ENCODE peak calls at places on chromosomes 7 and 10, in ten cellular contexts. One of them, this sample, is unnamed. For H3K27me3, the result is how much of the 10 kb centered on the place peaks cover.

GRCh38 chr7:33794419-33794818 is 110.9 kb upstream of the BMPER start:
- DNase-seq in keratinocyte: no peak
- DNase-seq in ovary: no peak
- DNase-seq in SJSA1: no peak
- DNase-seq in CD4-positive, alpha-beta T cell: no peak
- DNase-seq in tibial artery: no peak
- DNase-seq in endodermal cell: no peak
- DNase-seq in SJCRH30: no peak
- DNase-seq in naive thymus-derived CD4-positive, alpha-beta T cell: no peak
- DNase-seq in CD8-positive, alpha-beta memory T cell: no peak
- DNase-seq in this sample: no peak

GRCh38 chr7:151897201-151897711 is 20.3 kb upstream of the PRKAG2 start:
- DNase-seq in keratinocyte: no peak
- DNase-seq in SJSA1: no peak
- DNase-seq in CD4-positive, alpha-beta T cell: no peak
- DNase-seq in naive thymus-derived CD4-positive, alpha-beta T cell: no peak
- DNase-seq in SJCRH30: peak
- DNase-seq in ovary: no peak
- DNase-seq in tibial artery: no peak
- DNase-seq in endodermal cell: peak
- DNase-seq in CD8-positive, alpha-beta memory T cell: no peak
- DNase-seq in this sample: no peak

GRCh38 chr7:36214608-36215016 is 61.6 kb downstream of the EEPD1 start:
- DNase-seq in naive thymus-derived CD4-positive, alpha-beta T cell: no peak
- DNase-seq in CD4-positive, alpha-beta T cell: no peak
- DNase-seq in keratinocyte: no peak
- DNase-seq in endodermal cell: peak
- DNase-seq in tibial artery: no peak
- DNase-seq in ovary: no peak
- DNase-seq in SJSA1: no peak
- DNase-seq in SJCRH30: no peak
- DNase-seq in CD8-positive, alpha-beta memory T cell: no peak
- DNase-seq in this sample: no peak

GRCh38 chr10:79507436-79508167 is 4.7 kb upstream of the EIF5AL1 start:
- DNase-seq in CD8-positive, alpha-beta memory T cell: no peak
- DNase-seq in SJCRH30: peak
- DNase-seq in ovary: no peak
- DNase-seq in naive thymus-derived CD4-positive, alpha-beta T cell: no peak
- DNase-seq in keratinocyte: no peak
- DNase-seq in CD4-positive, alpha-beta T cell: no peak
- DNase-seq in SJSA1: no peak
- DNase-seq in endodermal cell: no peak
- DNase-seq in tibial artery: no peak
- DNase-seq in this sample: no peak

GRCh38 chr10:110992011-110992800 is 72.8 kb downstream of the SHOC2 start:
- DNase-seq in SJCRH30: no peak
- DNase-seq in SJSA1: no peak
- DNase-seq in naive thymus-derived CD4-positive, alpha-beta T cell: no peak
- DNase-seq in endodermal cell: no peak
- DNase-seq in CD4-positive, alpha-beta T cell: no peak
- DNase-seq in CD8-positive, alpha-beta memory T cell: no peak
- DNase-seq in keratinocyte: no peak
- DNase-seq in ovary: no peak
- DNase-seq in tibial artery: no peak
- DNase-seq in this sample: no peak

GRCh38 chr7:139695616-139696015 is 82.2 kb downstream of the HIPK2 start:
- DNase-seq in CD4-positive, alpha-beta T cell: no peak
- DNase-seq in CD8-positive, alpha-beta memory T cell: no peak
- DNase-seq in naive thymus-derived CD4-positive, alpha-beta T cell: no peak
- DNase-seq in SJSA1: no peak
- DNase-seq in tibial artery: no peak
- DNase-seq in SJCRH30: no peak
- DNase-seq in ovary: no peak
- DNase-seq in endodermal cell: no peak
- DNase-seq in keratinocyte: no peak
- DNase-seq in this sample: no peak

GRCh38 chr7:117673367-117673766 is 193.5 kb downstream of the CFTR start:
- DNase-seq in SJSA1: no peak
- DNase-seq in CD4-positive, alpha-beta T cell: no peak
- DNase-seq in endodermal cell: peak
- DNase-seq in CD8-positive, alpha-beta memory T cell: no peak
- DNase-seq in SJCRH30: no peak
- DNase-seq in ovary: no peak
- DNase-seq in keratinocyte: no peak
- DNase-seq in tibial artery: no peak
- DNase-seq in naive thymus-derived CD4-positive, alpha-beta T cell: no peak
- DNase-seq in this sample: no peak

GRCh38 chr7:81887691-81888090 is 117.8 kb upstream of the HGF start:
- DNase-seq in SJSA1: no peak
- DNase-seq in endodermal cell: no peak
- DNase-seq in ovary: no peak
- DNase-seq in tibial artery: no peak
- DNase-seq in CD8-positive, alpha-beta memory T cell: no peak
- DNase-seq in naive thymus-derived CD4-positive, alpha-beta T cell: no peak
- DNase-seq in SJCRH30: no peak
- DNase-seq in CD4-positive, alpha-beta T cell: no peak
- DNase-seq in keratinocyte: no peak
- DNase-seq in this sample: no peak

GRCh38 chr7:88217675-88218427 is 2.0 kb downstream of the SRI start:
- DNase-seq in naive thymus-derived CD4-positive, alpha-beta T cell: no peak
- DNase-seq in endodermal cell: no peak
- DNase-seq in CD4-positive, alpha-beta T cell: no peak
- DNase-seq in tibial artery: no peak
- DNase-seq in keratinocyte: no peak
- DNase-seq in ovary: no peak
- DNase-seq in CD8-positive, alpha-beta memory T cell: peak
- DNase-seq in SJSA1: no peak
- DNase-seq in SJCRH30: no peak
- DNase-seq in this sample: no peak

GRCh38 chr7:49099587-49100326 is 175.4 kb downstream of the CDC14C start:
- DNase-seq in SJCRH30: no peak
- DNase-seq in SJSA1: no peak
- DNase-seq in CD4-positive, alpha-beta T cell: no peak
- DNase-seq in ovary: no peak
- DNase-seq in tibial artery: no peak
- DNase-seq in keratinocyte: no peak
- DNase-seq in CD8-positive, alpha-beta memory T cell: no peak
- DNase-seq in naive thymus-derived CD4-positive, alpha-beta T cell: no peak
- DNase-seq in endodermal cell: peak
- DNase-seq in this sample: no peak

DNA sequence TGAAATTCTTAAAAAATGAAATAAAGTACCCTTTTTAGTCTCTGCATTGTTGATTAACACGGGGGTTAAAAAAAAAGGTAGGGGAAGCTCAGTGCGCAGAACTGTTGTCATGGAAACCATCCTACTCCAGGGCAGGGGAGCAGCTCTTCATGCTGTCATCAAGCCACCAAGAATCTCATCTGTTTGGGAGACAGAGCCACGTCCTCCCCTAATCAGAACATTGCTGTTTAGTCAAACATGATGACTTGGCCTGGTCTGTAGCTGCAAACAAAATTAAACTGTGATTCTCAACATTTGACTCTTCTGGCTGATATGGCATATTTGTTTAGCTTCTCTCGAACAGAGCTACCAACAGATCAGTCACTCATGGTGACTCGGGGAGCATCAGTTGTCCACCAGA is 254.4 kb upstream of the KLF14 start:
- DNase-seq in keratinocyte: no peak
- DNase-seq in tibial artery: no peak
- DNase-seq in endodermal cell: no peak
- DNase-seq in SJCRH30: no peak
- DNase-seq in ovary: no peak
- DNase-seq in CD4-positive, alpha-beta T cell: no peak
- DNase-seq in SJSA1: no peak
- DNase-seq in naive thymus-derived CD4-positive, alpha-beta T cell: no peak
- DNase-seq in CD8-positive, alpha-beta memory T cell: peak
- DNase-seq in this sample: no peak
- H3K27ac ChIP-seq in keratinocyte: no peak
- H3K27ac ChIP-seq in tibial artery: no peak
- H3K27ac ChIP-seq in endodermal cell: no peak
- H3K27ac ChIP-seq in SJCRH30: no peak
- H3K27ac ChIP-seq in ovary: peak
- H3K27ac ChIP-seq in CD4-positive, alpha-beta T cell: peak
- H3K27ac ChIP-seq in SJSA1: no peak
- H3K27ac ChIP-seq in naive thymus-derived CD4-positive, alpha-beta T cell: peak
- H3K27ac ChIP-seq in CD8-positive, alpha-beta memory T cell: peak
- H3K27ac ChIP-seq in this sample: peak

DNA sequence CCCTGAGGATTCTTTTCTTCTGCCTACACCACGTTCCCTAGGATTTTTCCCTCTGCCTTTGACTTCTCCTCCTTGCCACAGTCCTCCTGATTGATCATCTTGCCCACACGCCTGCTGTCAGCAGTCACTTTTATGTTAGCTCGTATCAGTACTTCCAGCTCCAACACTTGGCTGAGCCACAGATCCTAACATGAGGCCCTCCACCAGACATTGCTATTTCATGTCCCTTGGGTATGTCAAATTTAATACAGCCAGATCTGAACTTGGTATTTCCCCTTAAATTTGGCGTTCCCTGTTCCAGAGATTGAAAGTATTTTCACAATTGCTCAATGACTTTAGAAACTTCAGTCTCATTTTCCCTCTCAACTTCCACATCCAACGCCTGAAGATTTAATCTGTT is 140.4 kb downstream of the RNLS start:
- DNase-seq in tibial artery: peak
- DNase-seq in CD4-positive, alpha-beta T cell: no peak
- DNase-seq in keratinocyte: no peak
- DNase-seq in ovary: no peak
- DNase-seq in endodermal cell: no peak
- DNase-seq in CD8-positive, alpha-beta memory T cell: no peak
- DNase-seq in naive thymus-derived CD4-positive, alpha-beta T cell: no peak
- DNase-seq in SJCRH30: no peak
- DNase-seq in SJSA1: no peak
- DNase-seq in this sample: no peak
- H3K27me3 ChIP-seq in tibial artery: under half
- H3K27me3 ChIP-seq in CD4-positive, alpha-beta T cell: under half
- H3K27me3 ChIP-seq in keratinocyte: under half
- H3K27me3 ChIP-seq in ovary: under half
- H3K27me3 ChIP-seq in endodermal cell: under half
- H3K27me3 ChIP-seq in CD8-positive, alpha-beta memory T cell: under half
- H3K27me3 ChIP-seq in naive thymus-derived CD4-positive, alpha-beta T cell: under half
- H3K27me3 ChIP-seq in SJCRH30: under half
- H3K27me3 ChIP-seq in SJSA1: under half
- H3K27me3 ChIP-seq in this sample: under half

DNA sequence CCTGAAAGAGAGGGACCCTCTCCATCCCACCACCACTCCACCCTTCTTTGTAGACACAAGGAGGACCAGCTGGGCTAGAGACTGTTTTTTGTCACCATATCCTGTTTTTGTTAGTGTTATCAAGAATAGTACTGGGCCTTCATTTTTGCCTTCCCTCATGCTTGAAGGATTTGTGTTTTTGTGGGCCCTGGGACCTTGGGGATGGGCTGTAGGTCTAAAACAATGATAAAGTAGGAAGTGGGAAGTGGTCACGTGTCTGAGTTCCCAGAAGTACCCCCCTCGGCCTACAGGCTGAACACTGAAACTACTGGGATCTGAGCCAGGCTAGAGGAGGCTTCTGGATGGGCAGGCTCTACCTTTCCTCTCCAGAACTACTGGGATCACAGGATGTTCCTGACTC is 8.9 kb downstream of the AGFG2 start:
- DNase-seq in SJSA1: no peak
- DNase-seq in SJCRH30: no peak
- DNase-seq in ovary: peak
- DNase-seq in tibial artery: no peak
- DNase-seq in CD4-positive, alpha-beta T cell: no peak
- DNase-seq in naive thymus-derived CD4-positive, alpha-beta T cell: no peak
- DNase-seq in CD8-positive, alpha-beta memory T cell: no peak
- DNase-seq in keratinocyte: no peak
- DNase-seq in endodermal cell: no peak
- DNase-seq in this sample: no peak
- H3K27ac ChIP-seq in SJSA1: peak
- H3K27ac ChIP-seq in SJCRH30: no peak
- H3K27ac ChIP-seq in ovary: peak
- H3K27ac ChIP-seq in tibial artery: peak
- H3K27ac ChIP-seq in CD4-positive, alpha-beta T cell: peak
- H3K27ac ChIP-seq in naive thymus-derived CD4-positive, alpha-beta T cell: peak
- H3K27ac ChIP-seq in CD8-positive, alpha-beta memory T cell: no peak
- H3K27ac ChIP-seq in keratinocyte: no peak
- H3K27ac ChIP-seq in endodermal cell: no peak
- H3K27ac ChIP-seq in this sample: no peak

GRCh38 chr7:101169838-101170531 is 4.6 kb upstream of the VGF start:
- DNase-seq in SJSA1: peak
- DNase-seq in CD4-positive, alpha-beta T cell: peak
- DNase-seq in keratinocyte: no peak
- DNase-seq in endodermal cell: peak
- DNase-seq in ovary: peak
- DNase-seq in SJCRH30: peak
- DNase-seq in naive thymus-derived CD4-positive, alpha-beta T cell: peak
- DNase-seq in tibial artery: peak
- DNase-seq in CD8-positive, alpha-beta memory T cell: peak
- DNase-seq in this sample: peak

GRCh38 chr7:101170617-101171441 is 5.5 kb upstream of the VGF start:
- DNase-seq in keratinocyte: no peak
- DNase-seq in ovary: no peak
- DNase-seq in endodermal cell: peak
- DNase-seq in SJSA1: no peak
- DNase-seq in CD4-positive, alpha-beta T cell: no peak
- DNase-seq in tibial artery: no peak
- DNase-seq in naive thymus-derived CD4-positive, alpha-beta T cell: no peak
- DNase-seq in SJCRH30: no peak
- DNase-seq in CD8-positive, alpha-beta memory T cell: no peak
- DNase-seq in this sample: no peak

GRCh38 chr7:101172005-101172853 is 6.9 kb upstream of the VGF start:
- DNase-seq in SJSA1: no peak
- DNase-seq in CD8-positive, alpha-beta memory T cell: no peak
- DNase-seq in endodermal cell: peak
- DNase-seq in naive thymus-derived CD4-positive, alpha-beta T cell: no peak
- DNase-seq in ovary: no peak
- DNase-seq in SJCRH30: no peak
- DNase-seq in keratinocyte: no peak
- DNase-seq in CD4-positive, alpha-beta T cell: no peak
- DNase-seq in tibial artery: no peak
- DNase-seq in this sample: no peak

GRCh38 chr7:101172854-101173751 is 7.0 kb downstream of the NAT16 start:
- DNase-seq in endodermal cell: peak
- DNase-seq in ovary: no peak
- DNase-seq in SJCRH30: no peak
- DNase-seq in naive thymus-derived CD4-positive, alpha-beta T cell: no peak
- DNase-seq in SJSA1: peak
- DNase-seq in keratinocyte: no peak
- DNase-seq in tibial artery: no peak
- DNase-seq in CD8-positive, alpha-beta memory T cell: no peak
- DNase-seq in CD4-positive, alpha-beta T cell: no peak
- DNase-seq in this sample: no peak

GRCh38 chr7:101171442-101171837 is 6.1 kb upstream of the VGF start:
- DNase-seq in keratinocyte: no peak
- DNase-seq in naive thymus-derived CD4-positive, alpha-beta T cell: no peak
- DNase-seq in endodermal cell: peak
- DNase-seq in SJCRH30: no peak
- DNase-seq in tibial artery: no peak
- DNase-seq in ovary: no peak
- DNase-seq in CD4-positive, alpha-beta T cell: no peak
- DNase-seq in SJSA1: no peak
- DNase-seq in CD8-positive, alpha-beta memory T cell: no peak
- DNase-seq in this sample: no peak
- H3K27me3 ChIP-seq in keratinocyte: half or more
- H3K27me3 ChIP-seq in naive thymus-derived CD4-positive, alpha-beta T cell: half or more
- H3K27me3 ChIP-seq in endodermal cell: half or more
- H3K27me3 ChIP-seq in SJCRH30: under half
- H3K27me3 ChIP-seq in tibial artery: under half
- H3K27me3 ChIP-seq in ovary: under half
- H3K27me3 ChIP-seq in CD4-positive, alpha-beta T cell: half or more
- H3K27me3 ChIP-seq in SJSA1: half or more
- H3K27me3 ChIP-seq in CD8-positive, alpha-beta memory T cell: half or more
- H3K27me3 ChIP-seq in this sample: half or more

This sample was measured in CD8-positive, alpha-beta T cell.